ENCODE peak calls at places on chromosome 20, in six cellular contexts. O is HepG2, E is GM12878, T is GM12891, L is K562, G is H1. N is an unnamed sample.

GRCh38 chr20:56504373-56505005 is 20.1 kb upstream of the FAM209A start:
- DNase-seq in E (no peak), L (peak), G (no peak), T (no peak), O (no peak), N (peak)

GRCh38 chr20:8656335-8656734 is 412.6 kb upstream of the PLCB4 start:
- DNase-seq in O (peak), T (no peak), G (no peak), E (no peak), L (no peak), N (no peak)

GRCh38 chr20:22339091-22339881 is 245.1 kb downstream of the FOXA2 start:
- DNase-seq in G (peak), E (no peak), L (peak), O (peak), T (peak), N (no peak)

GRCh38 chr20:16930656-16931055 is 182.5 kb downstream of the OTOR start:
- DNase-seq in T (no peak), E (no peak), G (no peak), L (no peak), O (no peak), N (no peak)

GRCh38 chr20:25005661-25006060 is 13.1 kb upstream of the APMAP start:
- DNase-seq in L (no peak), E (no peak), G (no peak), T (no peak), O (no peak), N (no peak)

GRCh38 chr20:60224914-60225313 is 266.7 kb downstream of the CDH26 start:
- DNase-seq in T (no peak), G (no peak), E (no peak), O (peak), L (peak), N (no peak)

GRCh38 chr20:19433371-19434316 is 221.2 kb downstream of the SLC24A3 start:
- DNase-seq in T (no peak), G (no peak), L (no peak), O (no peak), E (no peak), N (no peak)

GRCh38 chr20:20371133-20371532 is 3.2 kb downstream of the INSM1 start:
- DNase-seq in O (no peak), E (no peak), L (no peak), G (no peak), T (no peak), N (no peak)

GRCh38 chr20:38985060-38985459 is 22.9 kb downstream of the DHX35 start:
- DNase-seq in T (no peak), E (no peak), O (no peak), G (no peak), L (no peak), N (no peak)

GRCh38 chr20:23501926-23502325 is 11.0 kb downstream of the CST8 start:
- DNase-seq in G (no peak), T (no peak), E (no peak), L (no peak), O (no peak), N (no peak)

GRCh38 chr20:13412806-13413445 is 191.9 kb downstream of the ISM1 start:
- DNase-seq in L (no peak), T (no peak), G (no peak), E (no peak), O (no peak), N (no peak)

GRCh38 chr20:22312744-22313346 is 271.5 kb downstream of the FOXA2 start:
- DNase-seq in E (no peak), G (no peak), O (peak), L (peak), T (no peak), N (no peak)

GRCh38 chr20:57298457-57298856 is 31.1 kb upstream of the SPO11 start:
- DNase-seq in G (no peak), T (no peak), O (no peak), L (no peak), E (no peak), N (no peak)

GRCh38 chr20:62621251-62622110 is 20.8 kb upstream of the SLCO4A1 start:
- DNase-seq in O (no peak), L (no peak), T (no peak), G (no peak), E (no peak), N (no peak)

GRCh38 chr20:13587370-13587769 is 51.4 kb downstream of the TASP1 start:
- DNase-seq in G (no peak), L (no peak), O (no peak), T (no peak), E (no peak), N (no peak)

GRCh38 chr20:18984238-18985200 is 170.9 kb downstream of the SCP2D1 start:
- DNase-seq in L (peak), G (no peak), O (no peak), E (no peak), T (no peak), N (peak)

GRCh38 chr20:4684837-4685413 is 36.8 kb upstream of the PRND start:
- DNase-seq in L (peak), G (no peak), E (no peak), T (no peak), O (peak), N (no peak)

DNA sequence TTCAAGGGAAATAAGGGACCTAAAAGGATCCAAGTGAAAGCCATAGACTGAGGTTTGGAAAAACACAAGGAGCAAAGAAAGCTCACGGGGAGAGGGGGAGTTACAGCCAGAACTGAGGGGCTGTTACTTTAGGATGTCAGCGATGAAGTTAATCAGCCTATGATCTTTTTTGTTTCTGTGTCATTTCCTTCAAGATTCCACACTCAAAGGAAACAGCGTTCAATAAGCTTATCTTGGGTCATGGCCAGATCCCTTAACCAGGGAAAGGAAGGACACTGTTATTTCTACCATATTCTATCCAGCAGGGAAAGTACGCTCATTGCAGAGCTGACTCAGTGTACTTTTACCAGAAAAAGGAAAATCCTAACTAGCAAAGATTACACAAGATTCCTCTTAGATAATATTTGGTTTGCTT is 132.8 kb downstream of the PFDN4 start:
- DNase-seq in E (no peak), O (no peak), L (no peak), G (no peak), T (no peak), N (no peak)
- TF ChIP-seq TAF1 in E (no peak), O (no peak), L (no peak), G (no peak), T (no peak), N (no peak)

GRCh38 chr20:59074456-59074855 is 31.9 kb upstream of the PRELID3B start:
- DNase-seq in O (no peak), L (no peak), G (no peak), T (no peak), E (no peak), N (no peak)
- TF ChIP-seq POLR2AphosphoS5 in O (no peak), L (no peak), G (no peak), T (no peak), E (no peak), N (no peak)

GRCh38 chr20:2282181-2282580 is 13.6 kb upstream of the TGM3 start:
- DNase-seq in E (no peak), O (no peak), G (no peak), T (no peak), L (no peak), N (no peak)
- TF ChIP-seq POLR2A in E (no peak), O (no peak), G (no peak), T (no peak), L (no peak), N (no peak)

GRCh38 chr20:50746138-50746940 is 15.0 kb downstream of the PARD6B start:
- DNase-seq in L (peak), E (no peak), T (no peak), G (no peak), O (peak), N (no peak)
- TF ChIP-seq TAF1 in L (no peak), E (no peak), T (no peak), G (no peak), O (no peak), N (no peak)

DNA sequence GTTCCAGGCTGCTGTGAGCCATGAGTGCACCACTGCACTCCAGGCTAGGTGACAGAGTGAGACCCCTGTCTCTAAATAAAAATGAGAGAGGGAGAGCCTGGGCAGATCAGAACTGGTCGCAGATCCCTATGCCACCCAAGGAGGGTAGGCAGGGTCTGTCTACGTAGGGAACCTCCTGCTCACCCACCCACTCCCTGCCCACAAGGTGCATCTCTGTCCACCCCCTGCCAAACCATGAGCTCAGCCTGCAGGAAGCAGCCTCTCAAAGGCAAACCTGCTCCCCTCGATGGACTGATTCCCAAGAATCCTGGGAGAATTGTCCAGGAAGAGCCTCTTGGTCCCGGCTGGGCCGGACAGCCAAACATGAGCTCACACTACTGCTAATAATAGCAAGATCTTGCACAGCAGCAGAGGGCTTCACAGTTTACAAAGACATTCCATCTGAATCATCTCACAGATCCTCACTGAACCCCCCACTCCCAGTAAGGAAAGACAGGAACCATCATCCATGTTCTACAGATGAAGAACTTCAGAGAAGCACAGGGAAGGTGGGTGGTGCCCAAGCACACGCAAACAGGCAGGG is 27.8 kb upstream of the TLDC2 start:
- DNase-seq in G (no peak), L (no peak), T (no peak), O (no peak), E (no peak), N (no peak)
- TF ChIP-seq POLR2AphosphoS5 in G (no peak), L (no peak), T (no peak), O (no peak), E (no peak), N (no peak)

GRCh38 chr20:46308258-46309157 is at the start of gene CDH22:
- DNase-seq in G (no peak), O (peak), T (peak), L (peak), E (no peak), N (peak)
- TF ChIP-seq POLR2A in G (no peak), O (no peak), T (no peak), L (no peak), E (no peak), N (no peak)

GRCh38 chr20:48632825-48633619 is 194.8 kb downstream of the PREX1 start:
- DNase-seq in L (no peak), G (no peak), E (no peak), T (no peak), O (no peak), N (no peak)

GRCh38 chr20:48630342-48631075 is 197.3 kb downstream of the PREX1 start:
- DNase-seq in E (no peak), O (no peak), T (no peak), G (no peak), L (no peak), N (no peak)

GRCh38 chr20:48633620-48634257 is 194.1 kb downstream of the PREX1 start:
- DNase-seq in T (no peak), G (no peak), E (no peak), O (no peak), L (no peak), N (no peak)

GRCh38 chr20:48631114-48632016 is 196.4 kb downstream of the PREX1 start:
- DNase-seq in L (no peak), O (no peak), E (no peak), G (no peak), T (no peak), N (no peak)

DNA sequence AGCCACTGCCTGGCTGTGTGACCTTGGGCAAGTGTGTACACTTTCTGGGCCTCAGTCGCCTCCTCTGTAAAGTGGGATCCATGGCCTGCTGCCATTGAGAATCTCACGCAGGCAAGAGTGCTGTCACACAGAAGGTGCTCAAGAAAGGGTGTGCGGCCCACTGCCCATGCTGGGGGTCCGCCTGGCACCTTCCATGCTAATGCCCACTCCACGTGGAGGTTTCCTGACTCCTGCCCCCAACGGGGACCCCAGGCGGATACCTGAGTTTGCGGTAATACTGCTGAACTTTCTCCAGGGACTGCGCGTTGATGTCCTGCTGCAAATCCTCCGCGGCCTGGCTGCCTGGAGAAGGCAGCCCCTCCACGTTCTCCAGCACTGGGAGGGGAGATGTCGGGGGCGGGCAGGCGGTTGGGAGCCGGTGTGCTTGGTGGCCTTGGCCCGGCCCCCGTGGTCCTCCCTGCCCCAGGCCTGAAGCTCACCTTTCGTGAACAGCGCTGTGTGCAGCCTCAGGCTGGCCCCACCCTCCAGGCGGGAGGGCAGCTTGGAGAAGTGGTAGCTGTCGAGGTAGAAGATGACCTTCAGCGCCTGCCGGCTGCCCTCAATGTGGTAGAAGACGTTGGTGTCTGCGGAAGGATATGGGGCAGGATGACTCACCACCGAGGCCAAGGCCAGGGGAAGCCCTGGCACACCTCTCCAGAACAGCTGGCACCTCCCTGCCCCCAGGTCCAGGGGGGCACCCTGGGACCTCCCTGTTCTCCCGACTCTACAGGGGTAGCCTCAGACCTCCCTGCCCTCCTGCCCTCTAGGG is 195.6 kb downstream of the PREX1 start:
- DNase-seq in L (no peak), G (no peak), E (no peak), O (no peak), T (no peak), N (no peak)
- TF ChIP-seq TAF1 in L (no peak), G (no peak), E (no peak), O (no peak), T (no peak), N (no peak)

GRCh38 chr20:53074811-53075314 is 102.7 kb downstream of the TSHZ2 start:
- DNase-seq in O (no peak), E (no peak), G (no peak), T (no peak), L (no peak), N (no peak)

GRCh38 chr20:53079883-53080282 is 107.7 kb downstream of the TSHZ2 start:
- DNase-seq in T (no peak), G (no peak), L (no peak), E (no peak), O (peak), N (no peak)

GRCh38 chr20:53079483-53079810 is 107.3 kb downstream of the TSHZ2 start:
- DNase-seq in E (no peak), L (no peak), G (no peak), T (no peak), O (no peak), N (no peak)

GRCh38 chr20:53078761-53079482 is 106.8 kb downstream of the TSHZ2 start:
- DNase-seq in O (peak), T (no peak), G (no peak), L (no peak), E (no peak), N (no peak)

GRCh38 chr20:53077373-53078205 is 105.4 kb downstream of the TSHZ2 start:
- DNase-seq in T (no peak), G (no peak), O (peak), L (no peak), E (no peak), N (no peak)
- TF ChIP-seq POLR2AphosphoS5 in T (no peak), G (no peak), O (no peak), L (no peak), E (no peak), N (no peak)

GRCh38 chr20:45832619-45833018 is 980 bp upstream of the SNX21 start:
- DNase-seq in T (no peak), G (no peak), O (no peak), L (peak), E (no peak), N (no peak)

GRCh38 chr20:45833883-45834796 is 541 bp downstream of the SNX21 start:
- DNase-seq in G (peak), L (no peak), O (peak), E (no peak), T (peak), N (peak)

GRCh38 chr20:45834797-45835161 is 1.2 kb downstream of the SNX21 start:
- DNase-seq in O (no peak), T (no peak), E (no peak), G (no peak), L (no peak), N (no peak)

GRCh38 chr20:45835230-45836224 is 1.9 kb downstream of the SNX21 start:
- DNase-seq in L (peak), O (no peak), G (no peak), E (no peak), T (no peak), N (no peak)

GRCh38 chr20:45833030-45833882 is at the start of gene SNX21:
- DNase-seq in T (peak), O (peak), L (no peak), E (no peak), G (no peak), N (peak)
- TF ChIP-seq POLR2A in T (no peak), O (peak), L (no peak), E (no peak), G (peak), N (peak)

GRCh38 chr20:45011108-45011526 is 44.8 kb downstream of the STK4 start:
- DNase-seq in E (no peak), L (peak), T (no peak), O (peak), G (no peak), N (no peak)
- TF ChIP-seq TAF1 in E (no peak), L (no peak), T (no peak), O (no peak), G (no peak), N (no peak)